ENCODE peak calls at places on chromosomes 13 and 19, in seven cellular contexts. K is GOT3; N is IMR-90; X is activated CD4-positive, alpha-beta memory T cell treated with anti-CD3 and anti-CD28 coated beads, Interleukin-2, amount 10 ng/mL, durations not matched to agents 7 days and 5 days; M is lower lobe of right lung; Y is GDM1; E is CD8-positive, alpha-beta T cell. S is an unnamed sample.

GRCh38 chr13:71242191-71242590 is 624.8 kb downstream of the DACH1 start:
- DNase-seq in X (no peak), E (no peak), Y (no peak), K (no peak), M (peak; percentile 10), N (no peak), S (peak; percentile 37)

GRCh38 chr13:80297503-80297902 is 43.4 kb downstream of the SPRY2 start:
- DNase-seq in X (no peak), M (no peak), K (no peak), Y (no peak), N (no peak), E (no peak), S (no peak)

GRCh38 chr13:109667754-109668360 is 118.5 kb downstream of the IRS2 start:
- DNase-seq in Y (no peak), E (no peak), M (no peak), N (no peak), X (no peak), K (no peak), S (no peak)

GRCh38 chr13:102399791-102400618 is 1.8 kb downstream of the FGF14 start:
- DNase-seq in M (peak; percentile 37), Y (no peak), K (no peak), N (no peak), X (no peak), E (no peak), S (no peak)

GRCh38 chr13:78601886-78602560 is 1.3 kb downstream of the POU4F1 start:
- DNase-seq in X (no peak), E (no peak), K (no peak), Y (no peak), M (no peak), N (no peak), S (no peak)

GRCh38 chr19:11373885-11374448 is 499 bp upstream of the SWSAP1 start:
- DNase-seq in M (no peak), N (no peak), K (no peak), X (no peak), Y (peak; percentile 31), E (no peak), S (no peak)

GRCh38 chr13:75415720-75416119 is 66.2 kb downstream of the TBC1D4 start:
- DNase-seq in E (no peak), K (no peak), X (no peak), N (peak; percentile 89), Y (no peak), M (no peak), S (peak; percentile 95)

GRCh38 chr13:44622259-44622658 is 46.1 kb upstream of the TSC22D1 start:
- DNase-seq in K (no peak), M (no peak), N (no peak), X (no peak), E (no peak), Y (no peak), S (no peak)

GRCh38 chr13:33730147-33730546 is 87.8 kb upstream of the RFC3 start:
- DNase-seq in X (no peak), K (no peak), N (no peak), M (no peak), Y (no peak), E (no peak), S (no peak)

GRCh38 chr13:42164557-42165125 is 107.3 kb upstream of the AKAP11 start:
- DNase-seq in Y (no peak), M (no peak), E (no peak), X (no peak), N (no peak), K (no peak), S (no peak)

GRCh38 chr19:13085673-13086072 is 17.0 kb downstream of the LYL1 start:
- DNase-seq in E (no peak), X (no peak), N (no peak), M (peak; percentile 66), K (no peak), Y (no peak), S (no peak)

GRCh38 chr19:19528721-19529490 is at the start of gene YJEFN3:
- DNase-seq in M (no peak), K (no peak), Y (no peak), N (peak; percentile 19), X (no peak), E (no peak), S (peak; percentile 44)

GRCh38 chr13:75365724-75366173 is 116.2 kb downstream of the TBC1D4 start:
- DNase-seq in Y (no peak), X (peak; percentile 31), N (peak; percentile 86), E (no peak), M (no peak), K (no peak), S (peak; percentile 84)

GRCh38 chr19:2034729-2035589 is 16.1 kb downstream of the MKNK2 start:
- DNase-seq in M (peak; percentile 85), X (peak; percentile 71), E (peak; percentile 59), N (peak; percentile 8), K (no peak), Y (no peak), S (no peak)

GRCh38 chr19:18479964-18480723 is 41.7 kb downstream of the ELL start:
- DNase-seq in X (no peak), M (peak; percentile 74), E (no peak), N (peak; percentile 64), Y (no peak), K (no peak), S (no peak)

GRCh38 chr13:43580280-43580679 is 206.5 kb downstream of the ENOX1 start:
- DNase-seq in K (no peak), N (no peak), M (no peak), X (no peak), Y (no peak), E (no peak), S (no peak)

GRCh38 chr19:2330632-2331284 is 2.3 kb downstream of the SPPL2B start:
- DNase-seq in N (no peak), M (no peak), X (no peak), K (no peak), E (no peak), Y (no peak), S (no peak)

GRCh38 chr13:112441226-112441625 is 65.1 kb downstream of the SPACA7 start:
- DNase-seq in K (no peak), M (no peak), X (no peak), E (no peak), Y (no peak), N (no peak), S (no peak)

GRCh38 chr13:114173753-114174152 is 5.3 kb upstream of the CFAP97D2 start:
- DNase-seq in K (no peak), N (peak; percentile 43), E (no peak), Y (no peak), X (no peak), M (no peak), S (no peak)

GRCh38 chr13:30049692-30050091 is 199.3 kb upstream of the UBL3 start:
- DNase-seq in X (peak; percentile 24), E (no peak), N (no peak), K (no peak), Y (no peak), M (no peak), S (no peak)

GRCh38 chr19:13169769-13170168 is 19.6 kb downstream of the IER2 start:
- DNase-seq in Y (no peak), X (no peak), M (no peak), K (no peak), E (no peak), N (peak; percentile 65), S (peak; percentile 23)

GRCh38 chr13:67048084-67048792 is 181.9 kb downstream of the PCDH9 start:
- DNase-seq in M (no peak), Y (no peak), X (no peak), N (peak; percentile 93), E (no peak), K (no peak), S (peak; percentile 93)

GRCh38 chr19:50500060-50500752 is 10.8 kb downstream of the JOSD2 start:
- DNase-seq in Y (no peak), K (no peak), M (peak; percentile 44), E (no peak), N (no peak), X (no peak), S (no peak)

GRCh38 chr13:95403349-95404140 is 102.3 kb upstream of the ABCC4 start:
- DNase-seq in N (no peak), E (no peak), Y (no peak), M (no peak), K (no peak), X (no peak), S (peak; percentile 2)

GRCh38 chr19:48623556-48624066 is 4.3 kb downstream of the SPHK2 start:
- DNase-seq in N (no peak), K (no peak), M (no peak), Y (no peak), E (no peak), X (no peak), S (no peak)

GRCh38 chr19:991174-991931 is 7.2 kb downstream of the WDR18 start:
- DNase-seq in K (no peak), M (no peak), Y (no peak), X (peak; percentile 66), E (peak; percentile 39), N (peak; percentile 46), S (peak; percentile 42)

GRCh38 chr13:45398862-45399261 is 19.3 kb downstream of the SLC25A30 start:
- DNase-seq in K (no peak), X (peak; percentile 72), N (no peak), Y (no peak), E (peak; percentile 52), M (no peak), S (no peak)

GRCh38 chr19:19554074-19555023 is 16.3 kb downstream of the CILP2 start:
- DNase-seq in E (peak; percentile 65), K (no peak), X (peak; percentile 67), N (peak; percentile 21), Y (no peak), M (peak; percentile 74), S (no peak)

GRCh38 chr19:756232-756631 is 5.3 kb downstream of the MISP start:
- DNase-seq in K (no peak), X (no peak), E (no peak), Y (no peak), N (peak; percentile 49), M (no peak), S (peak; percentile 42)

S was measured in astrocyte of the spinal cord.